ENCODE peak calls at places on chromosomes 12 and 14, in five cellular contexts. R is OCI-LY7, D is cardiac fibroblast, A is retinal pigment epithelial cell, P is fibroblast of pulmonary artery. S is an unnamed sample.

GRCh38 chr12:54701940-54702592 is 53.9 kb upstream of the DCD start:
- DNase-seq in R (peak), D (peak), A (no peak), P (peak), S (peak)

GRCh38 chr14:71498151-71498734 is 434.0 kb upstream of the RGS6 start:
- DNase-seq in R (no peak), D (peak), A (no peak), P (peak), S (no peak)

GRCh38 chr12:59041241-59042121 is 121.2 kb upstream of the LRIG3 start:
- DNase-seq in R (no peak), D (peak), A (peak), P (peak), S (no peak)

GRCh38 chr14:105220699-105221597 is 27.4 kb upstream of the BTBD6 start:
- DNase-seq in R (no peak), D (no peak), A (no peak), P (no peak), S (no peak)

GRCh38 chr14:95979339-95980042 is 59.7 kb upstream of the C14orf132 start:
- DNase-seq in R (peak), D (no peak), A (no peak), P (no peak), S (no peak)

GRCh38 chr14:71245659-71246361 is 338.6 kb downstream of the PCNX1 start:
- DNase-seq in R (no peak), D (no peak), A (no peak), P (no peak), S (peak)

GRCh38 chr14:49303952-49304516 is 282.1 kb downstream of the RPS29 start:
- DNase-seq in R (peak), D (peak), A (no peak), P (peak), S (peak)

GRCh38 chr12:57148469-57149308 is 1.3 kb upstream of the LRP1-AS start:
- DNase-seq in R (no peak), D (peak), A (no peak), P (peak), S (no peak)

GRCh38 chr12:105204916-105205315 is 31.1 kb downstream of the APPL2 start:
- DNase-seq in R (no peak), D (peak), A (no peak), P (peak), S (no peak)

GRCh38 chr12:119914666-119915065 is 37.5 kb upstream of the CIT start:
- DNase-seq in R (no peak), D (no peak), A (no peak), P (no peak), S (no peak)

GRCh38 chr14:23352506-23353432 is at the start of gene SLC22A17:
- DNase-seq in R (no peak), D (peak), A (no peak), P (peak), S (peak)

GRCh38 chr12:81015510-81015909 is 62.4 kb upstream of the ACSS3 start:
- DNase-seq in R (no peak), D (no peak), A (no peak), P (no peak), S (no peak)

GRCh38 chr12:124928095-124928911 is 13.9 kb upstream of the UBC start:
- DNase-seq in R (no peak), D (peak), A (peak), P (peak), S (no peak)

GRCh38 chr12:29534935-29535334 is 37.4 kb upstream of the OVCH1 start:
- DNase-seq in R (no peak), D (peak), A (no peak), P (peak), S (no peak)

GRCh38 chr12:112627851-112628250 is 163.7 kb upstream of the RPH3A start:
- DNase-seq in R (no peak), D (no peak), A (no peak), P (no peak), S (peak)

GRCh38 chr12:116692605-116693004 is 45.3 kb downstream of the SPRING1 start:
- DNase-seq in R (no peak), D (no peak), A (no peak), P (no peak), S (no peak)

GRCh38 chr14:21884995-21885394 is 211.4 kb upstream of the OR4E1 start:
- DNase-seq in R (no peak), D (no peak), A (no peak), P (no peak), S (no peak)

GRCh38 chr12:79119796-79120195 is 255.2 kb downstream of the SYT1 start:
- DNase-seq in R (no peak), D (no peak), A (no peak), P (no peak), S (no peak)

GRCh38 chr12:118841588-118841987 is 139.8 kb upstream of the SRRM4 start:
- DNase-seq in R (no peak), D (no peak), A (no peak), P (no peak), S (no peak)

GRCh38 chr12:95553202-95553943 is 2.1 kb upstream of the USP44 start:
- DNase-seq in R (no peak), D (no peak), A (no peak), P (no peak), S (no peak)

GRCh38 chr12:130547480-130548155 is 168.5 kb downstream of the RIMBP2 start:
- DNase-seq in R (no peak), D (no peak), A (no peak), P (no peak), S (no peak)

GRCh38 chr12:130545475-130545874 is 170.6 kb downstream of the RIMBP2 start:
- DNase-seq in R (no peak), D (no peak), A (no peak), P (no peak), S (no peak)

GRCh38 chr12:130549361-130549760 is 166.7 kb downstream of the RIMBP2 start:
- DNase-seq in R (no peak), D (no peak), A (no peak), P (no peak), S (no peak)

DNA sequence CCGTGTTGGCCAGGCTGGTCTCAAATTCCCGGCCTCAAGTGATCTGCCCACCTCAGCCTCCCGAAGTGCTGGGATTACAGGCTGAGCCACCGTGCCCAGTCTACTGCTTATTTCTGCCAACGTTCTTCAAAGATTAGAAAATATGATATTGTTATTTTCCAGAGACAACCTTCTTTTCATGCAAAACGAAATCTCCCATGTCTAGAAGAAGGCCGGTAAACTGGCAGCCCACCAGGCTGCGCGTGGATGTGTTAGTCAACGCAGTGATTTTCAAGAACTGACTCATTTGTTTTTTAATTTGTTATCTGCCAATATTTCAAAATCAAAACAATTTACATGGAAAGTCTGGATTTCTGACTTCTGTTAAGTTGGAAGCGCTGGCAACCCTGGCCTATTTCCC is 169.6 kb downstream of the RIMBP2 start:
- DNase-seq in R (no peak), D (no peak), A (no peak), P (no peak), S (no peak)
- H3K4me3 ChIP-seq in R (no peak), D (no peak), A (no peak), P (no peak), S (no peak)

GRCh38 chr12:114319422-114319821 is 86.5 kb downstream of the TBX5 start:
- DNase-seq in R (no peak), D (no peak), A (no peak), P (peak), S (no peak)
- H3K4me3 ChIP-seq in R (no peak), D (no peak), A (no peak), P (no peak), S (no peak)

GRCh38 chr14:66379116-66379515 is 107.1 kb upstream of the CCDC196 start:
- DNase-seq in R (no peak), D (no peak), A (peak), P (peak), S (no peak)

GRCh38 chr14:66381765-66382164 is 104.4 kb upstream of the CCDC196 start:
- DNase-seq in R (no peak), D (no peak), A (no peak), P (no peak), S (no peak)

GRCh38 chr14:66378712-66379111 is 107.5 kb upstream of the CCDC196 start:
- DNase-seq in R (no peak), D (no peak), A (no peak), P (no peak), S (no peak)

GRCh38 chr14:66383271-66383670 is 102.9 kb upstream of the CCDC196 start:
- DNase-seq in R (no peak), D (no peak), A (no peak), P (no peak), S (no peak)

DNA sequence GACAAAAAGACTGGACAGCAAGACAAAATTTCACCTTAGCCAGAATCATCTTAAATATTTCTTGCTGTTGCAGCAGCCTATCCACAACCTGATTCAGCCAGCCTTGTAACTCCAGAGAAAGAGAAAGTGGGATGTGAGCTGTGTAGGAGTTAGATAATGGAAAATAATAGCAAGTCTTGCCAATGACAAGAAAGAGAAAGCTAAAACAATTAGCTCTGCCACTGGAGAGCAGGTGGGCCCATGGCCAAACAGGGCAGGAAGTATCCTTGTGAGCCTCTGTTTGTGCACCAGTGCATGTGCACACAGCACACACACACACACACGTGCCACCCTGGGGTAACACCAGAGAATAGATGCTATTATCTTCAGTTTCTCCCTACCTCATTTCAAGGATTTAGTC is 106.0 kb upstream of the CCDC196 start:
- DNase-seq in R (no peak), D (no peak), A (no peak), P (peak), S (no peak)
- H3K4me3 ChIP-seq in R (no peak), D (no peak), A (no peak), P (no peak), S (no peak)

GRCh38 chr14:99579903-99580570 is 24.0 kb downstream of the CCDC85C start:
- DNase-seq in R (peak), D (peak), A (peak), P (peak), S (no peak)
- H3K4me3 ChIP-seq in R (no peak), D (no peak), A (no peak), P (no peak), S (no peak)

GRCh38 chr12:53208877-53209463 is 1.9 kb upstream of the ITGB7 start:
- DNase-seq in R (peak), D (no peak), A (no peak), P (no peak), S (peak)
- H3K4me3 ChIP-seq in R (peak), D (no peak), A (no peak), P (no peak), S (no peak)

DNA sequence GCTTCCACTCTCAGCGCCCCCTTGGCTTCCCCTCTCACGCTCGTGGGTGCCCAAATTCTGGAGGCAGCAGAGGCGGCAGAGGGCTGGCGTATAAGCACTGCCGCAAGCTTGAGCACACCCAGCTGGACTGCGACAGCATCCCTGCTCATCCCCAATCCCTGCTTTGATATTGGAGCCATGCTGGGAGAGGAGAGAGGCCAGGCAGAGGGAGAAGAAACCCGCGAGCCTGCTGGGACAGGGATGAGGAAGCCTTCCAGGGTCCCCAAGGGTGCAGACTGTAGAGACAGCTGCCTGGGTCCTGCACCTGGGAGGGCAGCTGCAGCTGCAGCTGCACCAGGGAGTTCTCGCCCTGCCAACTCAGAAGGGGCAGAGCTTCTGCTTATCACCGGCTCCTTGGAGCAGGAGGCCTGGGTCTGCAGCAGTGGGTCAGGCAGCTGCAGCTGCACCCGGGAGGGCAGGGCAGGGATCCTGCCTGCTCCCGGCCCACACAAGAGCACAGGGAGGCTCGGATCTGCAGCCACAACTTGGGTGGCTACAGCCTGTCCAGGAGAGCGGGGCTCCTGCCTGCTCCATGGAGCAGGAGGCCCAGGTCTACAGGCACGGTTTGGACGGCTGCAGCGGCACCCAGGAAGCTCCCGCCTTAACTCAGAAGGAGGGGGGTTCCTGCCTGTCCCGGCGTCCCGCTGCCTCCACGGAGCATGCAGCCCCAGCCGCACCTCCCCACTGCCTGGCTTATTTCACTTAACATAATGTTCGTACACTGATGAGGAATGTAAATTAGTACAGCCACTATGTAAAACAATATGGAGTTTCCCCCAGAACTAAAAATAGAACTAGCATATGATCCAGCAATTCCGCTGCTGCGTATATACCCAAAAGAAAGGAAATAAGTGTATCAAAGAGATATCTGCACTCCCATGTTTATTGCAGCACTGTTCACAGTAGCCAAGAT is 60.4 kb upstream of the SGPP1 start:
- DNase-seq in R (no peak), D (no peak), A (no peak), P (no peak), S (no peak)
- H3K4me3 ChIP-seq in R (no peak), D (peak), A (peak), P (peak), S (no peak)

GRCh38 chr12:122691566-122691965 is 11.6 kb downstream of the HCAR2 start:
- DNase-seq in R (no peak), D (no peak), A (no peak), P (no peak), S (no peak)
- H3K4me3 ChIP-seq in R (no peak), D (no peak), A (no peak), P (no peak), S (no peak)

GRCh38 chr12:122004633-122005071 is 17.0 kb upstream of the BCL7A start:
- DNase-seq in R (no peak), D (no peak), A (no peak), P (no peak), S (no peak)
- H3K4me3 ChIP-seq in R (peak), D (no peak), A (no peak), P (no peak), S (peak)

S was measured in Jurkat, Clone E6-1.